ENCODE peak calls at places on chromosomes 5 and 9, in six cellular contexts. P is colonic mucosa, X is aorta, M is thoracic aorta, H is heart right ventricle, L is keratinocyte. U is an unnamed sample. For H3K4me1 and H3K9me3, the result is how much of the 10 kb centered on the place peaks cover.

GRCh38 chr9:115134941-115135340 is 17.0 kb upstream of the TNC start:
- DNase-seq in P (no peak), X (no peak), M (no peak), H (no peak), L (no peak), U (no peak)

GRCh38 chr9:7858166-7858565 is 58.6 kb upstream of the DMAC1 start:
- DNase-seq in P (no peak), X (no peak), M (no peak), H (no peak), L (no peak), U (no peak)

GRCh38 chr5:121887727-121888126 is 36.0 kb downstream of the FTMT start:
- DNase-seq in P (no peak), X (no peak), M (no peak), H (no peak), L (no peak), U (no peak)

GRCh38 chr5:14439087-14439841 is 142.3 kb upstream of the OTULINL start:
- DNase-seq in P (no peak), X (no peak), M (no peak), H (no peak), L (no peak), U (no peak)

GRCh38 chr9:69471433-69471832 is 146.4 kb downstream of the ENTREP1 start:
- DNase-seq in P (no peak), X (no peak), M (no peak), H (no peak), L (no peak), U (no peak)

GRCh38 chr9:106866243-106866642 is 3.3 kb downstream of the ZNF462 start:
- DNase-seq in P (no peak), X (no peak), M (no peak), H (no peak), L (no peak), U (no peak)

GRCh38 chr5:96228449-96228848 is 204.6 kb downstream of the PCSK1 start:
- DNase-seq in P (no peak), X (no peak), M (no peak), H (no peak), L (no peak), U (no peak)

GRCh38 chr9:15426019-15426418 is 3.3 kb downstream of the SNAPC3 start:
- DNase-seq in P (no peak), X (no peak), M (no peak), H (no peak), L (no peak), U (no peak)

GRCh38 chr9:81391457-81391825 is 297.9 kb downstream of the TLE1 start:
- DNase-seq in P (no peak), X (no peak), M (no peak), H (no peak), L (peak), U (no peak)

GRCh38 chr5:170623576-170624181 is 119.9 kb downstream of the KCNIP1 start:
- DNase-seq in P (no peak), X (no peak), M (no peak), H (no peak), L (no peak), U (peak)

GRCh38 chr5:14410942-14411258 is 170.7 kb upstream of the OTULINL start:
- DNase-seq in P (no peak), X (no peak), M (no peak), H (no peak), L (no peak), U (no peak)

GRCh38 chr5:99636663-99637062 is 707.9 kb upstream of the CHD1 start:
- DNase-seq in P (no peak), X (no peak), M (no peak), H (no peak), L (no peak), U (no peak)

GRCh38 chr9:110050925-110051355 is 157.0 kb downstream of the C9orf152 start:
- DNase-seq in P (no peak), X (no peak), M (no peak), H (no peak), L (peak), U (no peak)

GRCh38 chr9:91884746-91885687 is 65.0 kb downstream of the ROR2 start:
- DNase-seq in P (peak), X (no peak), M (no peak), H (no peak), L (no peak), U (peak)

GRCh38 chr5:181283347-181283746 is 22.4 kb upstream of the TRIM52 start:
- DNase-seq in P (no peak), X (no peak), M (no peak), H (no peak), L (no peak), U (peak)

GRCh38 chr9:10366171-10366779 is 246.5 kb downstream of the PTPRD start:
- DNase-seq in P (peak), X (no peak), M (no peak), H (peak), L (peak), U (no peak)

GRCh38 chr5:170252710-170253350 is 20.0 kb downstream of the C5orf58 start:
- DNase-seq in P (no peak), X (no peak), M (no peak), H (no peak), L (no peak), U (no peak)

GRCh38 chr5:39218482-39219381 is 631 bp downstream of the FYB1 start:
- DNase-seq in P (no peak), X (no peak), M (no peak), H (no peak), L (no peak), U (no peak)

GRCh38 chr9:21812945-21813568 is 10.6 kb downstream of the MTAP start:
- DNase-seq in P (peak), X (peak), M (no peak), H (peak), L (no peak), U (peak)

GRCh38 chr9:21810881-21811280 is 8.4 kb downstream of the MTAP start:
- DNase-seq in P (no peak), X (no peak), M (no peak), H (no peak), L (no peak), U (peak)

GRCh38 chr9:21810388-21810787 is 8.0 kb downstream of the MTAP start:
- DNase-seq in P (no peak), X (no peak), M (no peak), H (no peak), L (no peak), U (no peak)

GRCh38 chr9:21812415-21812814 is 10.0 kb downstream of the MTAP start:
- DNase-seq in P (no peak), X (no peak), M (no peak), H (no peak), L (no peak), U (no peak)

GRCh38 chr9:21811914-21812313 is 9.5 kb downstream of the MTAP start:
- DNase-seq in P (no peak), X (no peak), M (no peak), H (no peak), L (no peak), U (no peak)
- H3K4me1 ChIP-seq in P (under half), X (under half), M (under half), H (under half), L (under half), U (under half)

DNA sequence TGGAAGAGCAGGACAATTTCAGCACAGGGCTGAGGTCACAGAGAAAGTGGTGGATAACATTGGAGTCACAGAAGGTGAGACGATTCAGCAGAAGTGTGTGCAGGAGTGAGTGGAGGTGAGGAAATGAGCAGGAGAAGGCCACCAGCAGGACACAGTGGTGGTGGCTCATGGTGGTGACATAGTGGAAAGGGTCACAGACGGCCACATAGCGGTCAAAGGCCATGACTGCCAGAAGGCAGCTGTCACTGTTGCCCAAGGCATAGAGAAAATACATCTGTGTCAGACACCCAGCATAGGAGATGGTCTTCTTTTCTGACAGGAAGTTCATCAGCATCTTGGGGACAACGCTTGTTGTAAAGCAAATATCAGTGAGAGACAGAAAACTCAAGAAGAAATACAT is 15.0 kb downstream of the OR1N2 start:
- DNase-seq in P (no peak), X (no peak), M (no peak), H (no peak), L (no peak), U (no peak)
- H3K9me3 ChIP-seq in P (under half), X (under half), M (under half), H (under half), L (under half), U (under half)

DNA sequence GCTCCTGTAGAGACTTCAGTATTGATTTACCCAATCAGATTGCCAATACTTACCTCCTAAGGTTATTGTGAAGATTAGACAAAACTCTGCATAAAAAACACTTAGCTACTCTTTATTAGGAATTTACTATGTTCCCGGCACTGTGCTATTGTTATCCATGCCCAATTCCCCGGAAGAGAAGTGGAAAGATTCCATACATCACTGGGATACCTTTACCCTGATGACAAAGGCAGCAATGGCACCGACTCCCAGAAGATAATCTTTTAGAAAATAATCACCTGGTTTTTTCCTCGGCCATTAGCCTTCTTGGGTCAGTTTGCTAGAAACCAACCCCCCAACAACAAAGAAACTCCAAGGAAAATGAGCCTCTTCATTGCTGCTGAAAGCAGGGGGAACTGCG is 226.0 kb downstream of the SNX18 start:
- DNase-seq in P (no peak), X (no peak), M (no peak), H (no peak), L (no peak), U (no peak)
- H3K4me1 ChIP-seq in P (under half), X (under half), M (under half), H (under half), L (under half), U (under half)

GRCh38 chr5:178519155-178519554 is 71.0 kb downstream of the COL23A1 start:
- DNase-seq in P (no peak), X (no peak), M (no peak), H (no peak), L (no peak), U (no peak)
- H3K9me3 ChIP-seq in P (under half), X (under half), M (under half), H (under half), L (under half), U (under half)

DNA sequence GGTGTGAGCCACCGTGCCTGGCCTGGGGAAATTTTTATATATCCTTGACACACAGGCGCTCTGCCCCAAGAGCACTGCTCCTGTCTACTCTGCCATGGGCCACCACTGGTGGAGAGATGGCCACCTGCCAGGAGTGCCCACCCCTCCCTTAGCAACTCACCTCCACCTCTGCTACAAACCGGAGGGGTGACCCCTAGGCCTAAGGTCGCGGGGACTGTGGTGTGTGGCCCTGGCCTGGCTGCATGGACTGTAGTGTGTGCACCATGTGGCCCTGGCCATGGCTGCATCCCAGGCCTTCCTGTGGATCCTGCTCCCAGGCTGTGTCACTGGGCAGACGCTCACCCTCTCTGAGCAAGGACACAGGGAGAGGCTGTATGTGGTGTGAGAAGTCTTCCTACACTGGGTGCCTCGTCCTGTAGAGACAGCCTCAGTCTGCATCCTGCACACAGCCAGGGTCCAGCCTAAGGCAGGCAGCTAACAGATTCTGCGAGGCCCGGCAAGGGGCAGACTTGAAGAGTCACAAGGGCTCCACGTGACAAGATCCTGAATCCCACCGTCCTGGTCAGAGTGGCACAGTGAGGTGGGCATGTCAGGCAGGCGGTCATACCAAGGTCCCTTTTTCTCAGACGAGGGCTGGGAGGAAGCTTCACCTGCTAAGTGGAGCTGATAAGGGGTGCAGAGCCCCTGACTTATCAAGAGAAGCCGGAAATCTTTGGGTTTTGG is 10.3 kb downstream of the NINJ1 start:
- DNase-seq in P (no peak), X (peak), M (no peak), H (no peak), L (no peak), U (peak)
- H3K4me1 ChIP-seq in P (under half), X (under half), M (under half), H (under half), L (under half), U (half or more)

GRCh38 chr5:1216211-1216917 is 8.8 kb upstream of the SLC6A18 start:
- DNase-seq in P (no peak), X (peak), M (no peak), H (no peak), L (no peak), U (no peak)
- H3K9me3 ChIP-seq in P (under half), X (under half), M (under half), H (under half), L (under half), U (under half)

DNA sequence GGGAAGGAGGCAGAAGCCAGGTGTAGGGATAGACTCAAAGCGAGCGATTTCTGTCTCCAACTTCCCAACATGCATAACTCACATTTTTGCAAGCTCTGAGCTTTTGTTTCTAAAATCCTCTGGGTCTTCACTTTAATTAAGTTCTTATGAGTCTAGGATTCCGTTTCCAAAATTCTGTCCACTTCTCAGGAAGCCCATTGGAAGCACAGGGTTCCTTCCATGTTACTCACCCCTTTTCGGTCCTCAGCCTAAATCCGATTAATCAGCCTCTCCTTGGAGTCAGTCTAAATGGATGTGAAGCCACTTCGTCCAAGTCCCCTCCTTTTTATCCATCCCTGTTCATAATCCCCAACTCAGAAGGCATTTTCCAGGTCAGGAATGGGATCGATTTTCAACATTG is 1.4 kb downstream of the GPX3 start:
- DNase-seq in P (no peak), X (no peak), M (no peak), H (no peak), L (no peak), U (no peak)
- H3K4me1 ChIP-seq in P (under half), X (under half), M (under half), H (half or more), L (under half), U (half or more)

GRCh38 chr5:76431779-76432178 is 28.7 kb downstream of the IQGAP2 start:
- DNase-seq in P (no peak), X (no peak), M (no peak), H (no peak), L (no peak), U (no peak)
- H3K9me3 ChIP-seq in P (under half), X (under half), M (under half), H (under half), L (under half), U (under half)

GRCh38 chr9:34343090-34343489 is 13.7 kb downstream of the NUDT2 start:
- DNase-seq in P (peak), X (peak), M (peak), H (peak), L (no peak), U (no peak)

GRCh38 chr9:34346873-34347799 is 17.8 kb downstream of the NUDT2 start:
- DNase-seq in P (no peak), X (no peak), M (no peak), H (no peak), L (no peak), U (no peak)

GRCh38 chr9:34341659-34342266 is 12.4 kb downstream of the NUDT2 start:
- DNase-seq in P (no peak), X (no peak), M (no peak), H (peak), L (no peak), U (no peak)

GRCh38 chr9:34347800-34348158 is 18.4 kb downstream of the NUDT2 start:
- DNase-seq in P (no peak), X (no peak), M (no peak), H (no peak), L (no peak), U (no peak)

DNA sequence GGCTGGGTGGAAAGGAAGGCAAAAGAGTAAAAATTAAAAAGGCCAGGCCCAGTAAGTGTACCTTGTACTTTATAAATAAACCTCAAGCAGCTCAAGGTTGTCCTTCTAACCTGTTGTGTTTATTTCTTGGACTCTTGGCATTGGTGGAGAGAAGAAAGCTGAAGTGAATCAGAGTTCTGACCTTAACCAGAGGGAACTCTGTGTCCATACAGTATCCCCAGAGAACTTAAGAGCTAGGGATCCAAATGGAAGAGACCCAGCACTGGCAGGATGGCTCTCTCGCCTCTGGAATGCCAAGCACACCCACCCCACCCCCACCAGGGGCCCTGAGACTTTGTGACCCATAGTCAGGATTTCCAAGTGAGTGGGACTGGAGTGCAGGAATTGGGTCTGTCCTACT is 14.2 kb downstream of the NUDT2 start:
- DNase-seq in P (no peak), X (no peak), M (no peak), H (no peak), L (no peak), U (no peak)
- H3K4me1 ChIP-seq in P (under half), X (under half), M (under half), H (under half), L (under half), U (under half)

GRCh38 chr5:166618555-166618954 is 1672.9 kb upstream of the WWC1 start:
- DNase-seq in P (no peak), X (no peak), M (no peak), H (no peak), L (no peak), U (no peak)
- H3K9me3 ChIP-seq in P (under half), X (under half), M (under half), H (under half), L (under half), U (under half)